ENCODE peak calls at places on chromosomes 12 and 14, in five cellular contexts. Q is aorta, S is K562, G is fibroblast of lung, U is esophagus squamous epithelium. A is an unnamed sample.

GRCh38 chr14:55849833-55850232 is 268.4 kb upstream of the PELI2 start:
- DNase-seq in Q (no peak), G (no peak), U (no peak), S (no peak), A (no peak)

GRCh38 chr14:43900173-43900655 is 606.9 kb downstream of the FSCB start:
- DNase-seq in Q (no peak), S (no peak), G (no peak), U (no peak), A (no peak)

GRCh38 chr12:77847665-77848431 is 17.2 kb downstream of the NAV3 start:
- DNase-seq in S (no peak), U (no peak), G (peak), Q (no peak), A (peak)

GRCh38 chr12:13725049-13725448 is 256.4 kb downstream of the GRIN2B start:
- DNase-seq in G (no peak), S (no peak), Q (no peak), U (no peak), A (no peak)

GRCh38 chr12:11580125-11580751 is 69.2 kb upstream of the ETV6 start:
- DNase-seq in G (peak), Q (peak), U (no peak), S (no peak), A (peak)

GRCh38 chr12:104248444-104248843 is 32.9 kb downstream of the TXNRD1 start:
- DNase-seq in S (no peak), G (no peak), Q (no peak), U (no peak), A (no peak)

GRCh38 chr12:80359703-80360102 is 84.3 kb upstream of the PTPRQ start:
- DNase-seq in Q (no peak), U (no peak), S (no peak), G (no peak), A (no peak)

GRCh38 chr12:116910645-116911449 is at the start of gene FBXW8:
- DNase-seq in G (peak), Q (peak), U (no peak), S (peak), A (peak)

GRCh38 chr12:11863478-11863906 is 207.2 kb upstream of the BCL2L14 start:
- DNase-seq in Q (peak), G (no peak), U (no peak), S (no peak), A (no peak)

GRCh38 chr14:102726191-102726949 is 50.9 kb upstream of the TRAF3 start:
- DNase-seq in U (no peak), G (no peak), Q (no peak), S (no peak), A (no peak)

GRCh38 chr12:124085419-124085818 is 112.4 kb downstream of the ZNF664 start:
- DNase-seq in G (no peak), Q (no peak), U (no peak), S (no peak), A (no peak)

GRCh38 chr12:105257321-105257728 is 21.4 kb upstream of the APPL2 start:
- DNase-seq in G (peak), S (no peak), Q (no peak), U (no peak), A (peak)

GRCh38 chr14:56310643-56311042 is 192.4 kb downstream of the PELI2 start:
- DNase-seq in Q (no peak), G (peak), U (no peak), S (no peak), A (peak)

DNA sequence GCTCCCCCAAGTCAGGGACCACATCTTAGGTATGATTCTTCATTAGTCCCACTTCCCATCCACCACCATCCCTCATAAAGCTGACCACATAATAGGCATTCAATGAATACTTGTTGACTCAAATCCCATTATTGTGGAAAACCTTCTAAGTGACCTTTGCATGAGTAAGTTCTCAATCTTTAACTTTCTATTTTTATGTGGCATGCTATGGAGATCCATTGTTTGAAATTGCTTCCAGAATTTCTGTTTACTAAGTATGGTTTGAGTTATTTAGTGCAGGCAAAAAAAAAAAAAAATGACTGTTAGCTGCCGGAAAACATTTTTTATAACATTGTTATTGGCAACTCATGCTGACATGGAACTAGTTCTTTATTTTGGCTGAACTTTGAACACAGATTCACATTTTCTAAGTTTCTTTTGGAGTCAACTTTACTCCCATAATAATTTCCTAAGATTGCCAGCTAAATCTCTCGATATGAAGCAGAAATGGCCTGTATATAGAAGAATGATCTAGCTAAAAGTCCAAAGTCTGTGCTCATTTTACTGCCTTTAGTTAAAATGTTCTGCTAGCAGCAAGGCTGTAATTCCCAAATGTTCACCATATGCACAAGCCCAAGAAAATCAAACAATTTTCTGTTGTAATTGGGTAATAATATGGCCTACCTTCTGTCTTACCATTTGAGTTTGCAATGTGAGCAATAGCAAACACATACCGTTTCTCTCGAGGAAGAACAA is 77.9 kb downstream of the PTGER2 start:
- DNase-seq in U (no peak), S (no peak), G (peak), Q (no peak), A (peak)
- H3K27ac ChIP-seq in U (no peak), S (no peak), G (no peak), Q (no peak), A (no peak)

GRCh38 chr12:54429014-54429471 is 10.0 kb upstream of the ITGA5 start:
- DNase-seq in S (peak), Q (no peak), G (no peak), U (no peak), A (no peak)
- H3K27ac ChIP-seq in S (peak), Q (peak), G (peak), U (peak), A (peak)

DNA sequence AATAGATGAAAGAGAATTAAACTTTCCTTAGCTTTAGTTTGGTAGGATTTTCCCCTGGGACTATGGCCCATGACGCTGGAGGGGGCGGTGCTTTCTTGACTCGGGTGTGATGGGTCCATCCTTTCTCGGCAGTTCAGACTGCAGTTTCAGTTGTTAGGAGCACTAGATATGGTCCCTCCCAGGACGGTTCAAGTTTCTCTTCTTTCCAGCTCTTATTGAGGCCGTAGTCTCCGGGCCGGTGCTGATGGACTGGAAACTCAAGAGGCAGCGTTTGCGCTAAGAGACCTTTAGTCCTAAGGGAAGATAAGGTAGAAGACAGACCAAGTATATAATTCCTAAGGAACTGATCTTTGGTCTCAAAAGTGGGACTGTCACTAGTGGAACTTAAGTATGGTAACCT is 111.2 kb downstream of the RIN3 start:
- DNase-seq in Q (no peak), U (no peak), S (no peak), G (no peak), A (peak)
- H3K27ac ChIP-seq in Q (no peak), U (no peak), S (no peak), G (peak), A (peak)

GRCh38 chr12:5439333-5439732 is 7.4 kb downstream of the NTF3 start:
- DNase-seq in Q (no peak), G (no peak), S (no peak), U (no peak), A (no peak)

GRCh38 chr12:5439788-5440300 is 7.9 kb downstream of the NTF3 start:
- DNase-seq in U (no peak), Q (no peak), S (no peak), G (no peak), A (no peak)

GRCh38 chr12:5437122-5437521 is 5.2 kb downstream of the NTF3 start:
- DNase-seq in S (no peak), G (no peak), U (no peak), Q (no peak), A (no peak)

GRCh38 chr12:5437657-5438056 is 5.7 kb downstream of the NTF3 start:
- DNase-seq in U (no peak), S (no peak), Q (no peak), G (no peak), A (no peak)

DNA sequence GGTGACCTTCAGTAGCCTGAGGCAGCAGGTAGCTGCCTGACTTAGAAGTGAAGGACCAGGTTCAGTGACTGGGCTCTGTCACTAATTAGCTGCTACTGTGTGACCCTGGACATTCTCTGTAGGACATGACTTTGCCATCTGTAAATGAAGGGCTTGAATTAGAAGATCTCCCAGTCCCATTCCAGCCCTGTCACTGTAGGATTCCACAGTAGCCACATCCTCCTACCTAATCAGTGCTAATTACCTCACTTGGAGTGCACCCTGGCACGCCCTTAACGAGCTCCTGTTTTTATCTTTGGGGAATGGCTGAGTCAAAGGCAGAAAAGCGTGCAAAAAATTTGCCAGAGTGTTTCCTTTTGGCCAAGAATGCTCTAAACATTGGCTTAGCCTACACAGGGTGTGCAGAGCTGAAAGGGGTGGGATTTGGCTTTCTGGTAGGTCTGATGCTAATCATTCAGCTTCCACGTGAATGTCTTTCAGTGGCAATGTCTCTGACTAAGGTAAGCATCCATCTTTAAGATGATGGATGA is 6.8 kb downstream of the NTF3 start:
- DNase-seq in U (no peak), S (no peak), G (no peak), Q (no peak), A (no peak)
- H3K27ac ChIP-seq in U (no peak), S (no peak), G (no peak), Q (no peak), A (no peak)

GRCh38 chr14:52977798-52978197 is 26.9 kb upstream of the FERMT2 start:
- DNase-seq in Q (no peak), U (no peak), S (no peak), G (no peak), A (no peak)
- H3K27ac ChIP-seq in Q (no peak), U (no peak), S (no peak), G (no peak), A (no peak)

GRCh38 chr14:68970096-68970612 is 8.9 kb downstream of the ACTN1 start:
- DNase-seq in Q (no peak), S (no peak), U (no peak), G (no peak), A (no peak)
- H3K27ac ChIP-seq in Q (no peak), S (no peak), U (peak), G (no peak), A (peak)